ENCODE peak calls at places on chromosomes 13 and 19, in seven cellular contexts. O is LoVo, H is mammary epithelial cell, U is AG08396, G is AG10803, F is progenitor cell of endocrine pancreas, M is HT1080. R is an unnamed sample.

GRCh38 chr13:51882570-51883225 is 20.9 kb downstream of the CCDC70 start:
- DNase-seq in M (no peak), G (no peak), H (no peak), O (no peak), F (no peak), U (no peak), R (no peak)

GRCh38 chr13:79447741-79448140 is 33.2 kb upstream of the NDFIP2 start:
- DNase-seq in O (no peak), M (no peak), G (no peak), F (no peak), U (no peak), H (no peak), R (no peak)

GRCh38 chr19:14943601-14944000 is 2.3 kb downstream of the OR7C2 start:
- DNase-seq in F (no peak), H (peak; percentile 68), O (no peak), G (peak; percentile 40), M (no peak), U (no peak), R (no peak)

GRCh38 chr13:113951246-113951999 is 22.5 kb downstream of the C13orf46 start:
- DNase-seq in G (peak; percentile 83), O (peak; percentile 62), M (peak; percentile 23), F (no peak), H (peak; percentile 68), U (peak; percentile 94), R (peak; percentile 44)

GRCh38 chr13:48233886-48234488 is 981 bp downstream of the ITM2B start:
- DNase-seq in F (no peak), O (peak; percentile 55), U (no peak), M (no peak), G (peak; percentile 46), H (no peak), R (no peak)

GRCh38 chr19:20661150-20661819 is at the start of gene ZNF626:
- DNase-seq in G (peak; percentile 96), U (peak; percentile 92), M (peak; percentile 32), F (peak; percentile 87), O (no peak), H (peak; percentile 95), R (peak; percentile 74)

GRCh38 chr13:48221301-48222190 is 11.5 kb upstream of the ITM2B start:
- DNase-seq in H (no peak), F (no peak), O (no peak), M (no peak), G (no peak), U (no peak), R (no peak)

GRCh38 chr13:58573742-58574141 is 942.2 kb downstream of the PCDH17 start:
- DNase-seq in F (no peak), H (no peak), O (no peak), G (no peak), U (no peak), M (no peak), R (no peak)

GRCh38 chr13:90395846-90396245 is 951.6 kb upstream of the MIR17HG start:
- DNase-seq in G (no peak), O (no peak), H (no peak), U (no peak), F (no peak), M (no peak), R (no peak)

GRCh38 chr13:72774019-72774418 is 7.7 kb downstream of the DIS3 start:
- DNase-seq in G (peak; percentile 17), F (no peak), O (no peak), U (no peak), H (peak; percentile 52), M (no peak), R (no peak)

GRCh38 chr13:31073859-31074718 is 87.6 kb downstream of the HSPH1 start:
- DNase-seq in H (peak; percentile 41), F (no peak), O (no peak), U (no peak), G (peak; percentile 34), M (peak; percentile 43), R (no peak)

GRCh38 chr13:46172531-46172991 is 9.4 kb downstream of the LCP1 start:
- DNase-seq in F (no peak), G (no peak), O (no peak), U (no peak), H (no peak), M (peak; percentile 76), R (no peak)

GRCh38 chr19:29813665-29814064 is 1.9 kb downstream of the CCNE1 start:
- DNase-seq in U (no peak), H (no peak), O (no peak), M (no peak), F (no peak), G (no peak), R (no peak)

GRCh38 chr19:591099-591958 is 1.6 kb downstream of the HCN2 start:
- DNase-seq in U (peak; percentile 69), G (no peak), M (no peak), O (no peak), F (peak; percentile 49), H (peak; percentile 35), R (no peak)

GRCh38 chr19:46915386-46915785 is 54.6 kb downstream of the ARHGAP35 start:
- DNase-seq in F (no peak), H (no peak), G (no peak), O (no peak), U (no peak), M (no peak), R (no peak)

GRCh38 chr19:11096210-11096841 is 7.1 kb downstream of the LDLR start:
- DNase-seq in H (peak; percentile 49), F (no peak), G (peak; percentile 81), M (peak; percentile 64), U (peak; percentile 20), O (no peak), R (no peak)

GRCh38 chr13:100753391-100753790 is 78.8 kb upstream of the TMTC4 start:
- DNase-seq in G (peak; percentile 13), U (no peak), F (no peak), M (no peak), H (no peak), O (no peak), R (no peak)

GRCh38 chr19:48907671-48908070 is 7.6 kb downstream of the NUCB1 start:
- DNase-seq in M (no peak), U (no peak), O (no peak), F (no peak), G (no peak), H (no peak), R (no peak)

GRCh38 chr19:16197188-16197621 is 506 bp upstream of the AP1M1 start:
- DNase-seq in F (no peak), H (peak; percentile 54), O (peak; percentile 72), M (no peak), U (peak; percentile 78), G (peak; percentile 93), R (no peak)

GRCh38 chr19:15337202-15337601 is 4.9 kb upstream of the BRD4 start:
- DNase-seq in H (no peak), O (no peak), U (peak; percentile 64), F (no peak), G (peak; percentile 70), M (no peak), R (no peak)

GRCh38 chr13:33369073-33369472 is 83.5 kb upstream of the STARD13 start:
- DNase-seq in F (no peak), H (no peak), O (no peak), M (no peak), G (no peak), U (no peak), R (no peak)

GRCh38 chr13:74465279-74465678 is 331.1 kb upstream of the KLF12 start:
- DNase-seq in M (no peak), O (no peak), F (no peak), H (no peak), G (no peak), U (no peak), R (no peak)

GRCh38 chr19:42246869-42247630 is 4.6 kb upstream of the GSK3A start:
- DNase-seq in H (no peak), O (no peak), U (no peak), F (no peak), M (no peak), G (peak; percentile 46), R (no peak)

GRCh38 chr19:4157164-4157563 is 3.7 kb downstream of the CREB3L3 start:
- DNase-seq in O (no peak), U (no peak), G (no peak), H (no peak), F (no peak), M (no peak), R (no peak)

GRCh38 chr13:70014337-70014736 is 93.3 kb upstream of the ATXN8OS start:
- DNase-seq in H (no peak), O (no peak), U (no peak), M (no peak), G (no peak), F (no peak), R (no peak)

GRCh38 chr19:34595683-34596082 is 81.3 kb downstream of the SCGB2B2 start:
- DNase-seq in M (no peak), O (no peak), H (no peak), F (no peak), G (no peak), U (no peak), R (no peak)

GRCh38 chr19:16938211-16938610 is 49.4 kb downstream of the F2RL3 start:
- DNase-seq in U (no peak), F (no peak), O (no peak), G (no peak), H (no peak), M (no peak), R (no peak)

R was measured in HTR-8/SVneo.